ENCODE peak calls at places on chromosomes 3 and 15, in seven cellular contexts. Q is stimulated activated CD4-positive, alpha-beta T cell treated with anti-CD3 and anti-CD28 coated beads, Interleukin-4, amount 100 ng/mL, for 48 hours; P is mammary epithelial cell; E is astrocyte of the spinal cord; J is GM23338; B is NCI-H2081; A is activated T-cell treated with anti-CD3 and anti-CD28 coated beads for 24 hours. C is an unnamed sample.

GRCh38 chr3:140092883-140093536 is 158.0 kb downstream of the CLSTN2 start:
- DNase-seq in E (no peak), J (peak), B (peak), A (no peak), Q (no peak), P (no peak), C (no peak)

GRCh38 chr3:139630532-139630931 is 47.2 kb downstream of the NMNAT3 start:
- DNase-seq in A (no peak), E (no peak), P (no peak), B (no peak), Q (no peak), J (peak), C (no peak)

GRCh38 chr15:67042490-67043181 is 22.8 kb upstream of the SMAD3 start:
- DNase-seq in Q (no peak), J (no peak), P (no peak), E (peak), A (no peak), B (no peak), C (no peak)

GRCh38 chr3:194756460-194757355 is 71.0 kb downstream of the FAM43A start:
- DNase-seq in J (no peak), E (no peak), B (peak), Q (no peak), P (no peak), A (no peak), C (no peak)

GRCh38 chr3:127551971-127552370 is 38.6 kb downstream of the TPRA1 start:
- DNase-seq in E (no peak), B (no peak), P (no peak), Q (no peak), A (no peak), J (no peak), C (no peak)

GRCh38 chr3:118713502-118714207 is 321.0 kb downstream of the IGSF11 start:
- DNase-seq in A (no peak), E (no peak), B (no peak), Q (no peak), P (no peak), J (no peak), C (no peak)

GRCh38 chr3:144499346-144499745 is 527.7 kb downstream of the DIPK2A start:
- DNase-seq in J (no peak), B (no peak), E (no peak), P (no peak), A (no peak), Q (no peak), C (peak)

GRCh38 chr15:99558084-99558483 is 7.7 kb upstream of the MEF2A start:
- DNase-seq in Q (no peak), J (no peak), E (no peak), A (no peak), P (no peak), B (no peak), C (no peak)

GRCh38 chr3:45054196-45054857 is 28.2 kb downstream of the CLEC3B start:
- DNase-seq in Q (no peak), P (no peak), A (no peak), E (peak), B (no peak), J (no peak), C (peak)

GRCh38 chr15:62430056-62430455 is 265.0 kb upstream of the C2CD4B start:
- DNase-seq in P (no peak), J (no peak), B (no peak), E (no peak), Q (no peak), A (no peak), C (no peak)

C was measured in PC-3.